ENCODE peak calls at places on chromosomes 3 and 15, in four cellular contexts. H is foreskin fibroblast; U is activated naive CD4-positive, alpha-beta T cell treated with Interleukin-2 at 50 U/mL for 16 hours; L is GM23338. Y is an unnamed sample.

GRCh38 chr15:101071651-101072050 is 152.5 kb downstream of the LRRK1 start:
- DNase-seq in L (no peak), H (no peak), U (no peak), Y (no peak)

GRCh38 chr15:73021139-73021621 is 31.1 kb upstream of the NEO1 start:
- DNase-seq in U (no peak), H (no peak), L (peak), Y (no peak)

GRCh38 chr15:66841953-66842681 is 140.1 kb downstream of the SMAD6 start:
- DNase-seq in H (peak), L (peak), U (peak), Y (peak)

GRCh38 chr15:38370079-38370478 is 83.8 kb upstream of the FAM98B start:
- DNase-seq in U (no peak), H (peak), L (peak), Y (no peak)

GRCh38 chr3:47440131-47440530 is 35.6 kb downstream of the SCAP start:
- DNase-seq in U (no peak), L (peak), H (no peak), Y (peak)

GRCh38 chr3:46893763-46894162 is 16.2 kb downstream of the PTH1R start:
- DNase-seq in H (no peak), L (no peak), U (no peak), Y (no peak)

GRCh38 chr15:32824777-32825176 is 107.0 kb downstream of the GREM1 start:
- DNase-seq in H (peak), U (no peak), L (no peak), Y (peak)

GRCh38 chr3:136733317-136733833 is 18.8 kb downstream of the STAG1 start:
- DNase-seq in L (no peak), U (no peak), H (peak), Y (peak)

GRCh38 chr3:187770224-187770623 is 25.0 kb upstream of the BCL6 start:
- DNase-seq in H (no peak), U (peak), L (no peak), Y (no peak)

GRCh38 chr15:39661776-39662175 is 80.9 kb downstream of the THBS1 start:
- DNase-seq in H (no peak), L (no peak), U (no peak), Y (no peak)

GRCh38 chr15:43107741-43108140 is 1.9 kb upstream of the UBR1 start:
- DNase-seq in H (no peak), L (no peak), U (no peak), Y (no peak)

Y was measured in HCEC 1CT.